ENCODE peak calls at places on chromosomes 1 and 21, in five cellular contexts. M is tibial nerve, Z is A172, R is H9, B is T-helper 1 cell. U is an unnamed sample.

GRCh38 chr1:55800503-55800902 is 585.3 kb upstream of the USP24 start:
- DNase-seq in Z (no peak), M (no peak), B (no peak), R (no peak), U (no peak)

GRCh38 chr1:233518344-233518743 is 95.6 kb upstream of the KCNK1 start:
- DNase-seq in M (no peak), Z (peak; percentile 75), B (peak; percentile 43), R (peak; percentile 70), U (no peak)

GRCh38 chr21:36186506-36187399 is 30.1 kb downstream of the DOP1B start:
- DNase-seq in M (no peak), Z (no peak), R (peak; percentile 48), B (no peak), U (no peak)

GRCh38 chr1:204025917-204026709 is 46.8 kb upstream of the SOX13 start:
- DNase-seq in Z (no peak), M (no peak), R (no peak), B (no peak), U (no peak)

GRCh38 chr1:151143057-151143435 is 3.4 kb downstream of the SEMA6C start:
- DNase-seq in R (no peak), M (no peak), Z (no peak), B (no peak), U (no peak)

GRCh38 chr1:119440908-119441307 is 26.0 kb downstream of the HSD3B2 start:
- DNase-seq in R (peak; percentile 46), Z (no peak), B (no peak), M (no peak), U (no peak)

GRCh38 chr1:6477039-6477820 is 11.3 kb upstream of the TNFRSF25 start:
- DNase-seq in Z (no peak), R (no peak), B (no peak), M (no peak), U (no peak)

GRCh38 chr1:227357229-227358078 is 39.2 kb upstream of the CDC42BPA start:
- DNase-seq in B (no peak), Z (peak; percentile 98), R (peak; percentile 82), M (peak; percentile 24), U (no peak)

GRCh38 chr1:7422561-7422960 is 348.5 kb upstream of the VAMP3 start:
- DNase-seq in M (no peak), B (no peak), Z (no peak), R (no peak), U (no peak)

GRCh38 chr1:158689841-158690240 is 3.3 kb upstream of the SPTA1 start:
- DNase-seq in M (no peak), B (no peak), R (no peak), Z (no peak), U (no peak)

GRCh38 chr1:26017606-26018005 is 4.0 kb upstream of the EXTL1 start:
- DNase-seq in B (no peak), M (no peak), R (peak; percentile 8), Z (no peak), U (no peak)

GRCh38 chr1:162371611-162372010 is 5.0 kb downstream of the SPATA46 start:
- DNase-seq in B (no peak), R (no peak), Z (peak; percentile 64), M (no peak), U (no peak)

GRCh38 chr1:153790282-153790995 is 15.2 kb downstream of the SLC27A3 start:
- DNase-seq in M (peak; percentile 73), Z (no peak), B (no peak), R (no peak), U (no peak)

GRCh38 chr21:15557925-15558324 is 171.9 kb upstream of the USP25 start:
- DNase-seq in M (no peak), R (no peak), Z (peak; percentile 84), B (no peak), U (no peak)

GRCh38 chr1:47752048-47752451 is 245.1 kb downstream of the TRABD2B start:
- DNase-seq in B (no peak), Z (no peak), R (no peak), M (peak; percentile 12), U (no peak)

GRCh38 chr1:23521588-23521987 is 9.4 kb downstream of the E2F2 start:
- DNase-seq in M (no peak), Z (no peak), R (peak; percentile 60), B (no peak), U (no peak)

GRCh38 chr1:7389786-7390603 is 381.1 kb upstream of the VAMP3 start:
- DNase-seq in R (peak; percentile 22), Z (no peak), B (no peak), M (no peak), U (no peak)

GRCh38 chr1:192801451-192801850 is 7.4 kb upstream of the RGS2 start:
- DNase-seq in M (no peak), R (no peak), Z (no peak), B (no peak), U (no peak)

U was measured in effector CD4-positive, alpha-beta T cell.